ENCODE peak calls at places on chromosomes 11 and 22, in five cellular contexts. H is HepG2, X is K562, U is H1, P is A549. A is an unnamed sample.

GRCh38 chr11:20080032-20080685 is 80.1 kb downstream of the DBX1 start:
- DNase-seq in U (no peak), X (peak), H (no peak), P (no peak), A (no peak)

GRCh38 chr11:8365542-8365941 is 101.9 kb upstream of the LMO1 start:
- DNase-seq in H (no peak), X (peak), U (no peak), P (no peak), A (no peak)

GRCh38 chr11:134481135-134481534 is 69.1 kb upstream of the B3GAT1 start:
- DNase-seq in U (no peak), P (no peak), H (no peak), X (no peak), A (no peak)

GRCh38 chr11:12186683-12187082 is 76.3 kb downstream of the MICAL2 start:
- DNase-seq in P (no peak), H (no peak), X (no peak), U (no peak), A (no peak)

GRCh38 chr22:43293661-43294392 is 49.3 kb downstream of the SCUBE1 start:
- DNase-seq in H (peak), P (peak), U (no peak), X (peak), A (peak)

GRCh38 chr11:17649696-17650600 is 69.4 kb upstream of the MYOD1 start:
- DNase-seq in U (no peak), P (no peak), H (peak), X (no peak), A (no peak)

GRCh38 chr22:31137721-31138120 is 2.6 kb downstream of the PLA2G3 start:
- DNase-seq in X (no peak), H (no peak), P (no peak), U (no peak), A (no peak)

GRCh38 chr11:35419713-35420333 is 465 bp upstream of the SLC1A2 start:
- DNase-seq in P (no peak), U (no peak), H (no peak), X (no peak), A (no peak)

GRCh38 chr11:15038963-15039362 is 34.4 kb upstream of the CALCB start:
- DNase-seq in H (no peak), X (no peak), U (no peak), P (no peak), A (peak)

GRCh38 chr22:23984430-23984829 is 4.5 kb downstream of the GSTT2 start:
- DNase-seq in H (no peak), P (no peak), X (no peak), U (no peak), A (peak)

GRCh38 chr22:25125693-25126357 is 73.8 kb upstream of the CRYBB3 start:
- DNase-seq in H (no peak), P (no peak), X (no peak), U (no peak), A (no peak)

GRCh38 chr11:69227271-69227670 is 66.7 kb upstream of the MYEOV start:
- DNase-seq in U (no peak), P (no peak), X (no peak), H (no peak), A (no peak)

GRCh38 chr11:34358258-34358665 is 452 bp upstream of the ABTB2 start:
- DNase-seq in H (peak), X (peak), P (peak), U (no peak), A (peak)

GRCh38 chr22:40449676-40450035 is 79.3 kb downstream of the SGSM3 start:
- DNase-seq in X (no peak), U (no peak), H (no peak), P (no peak), A (peak)

GRCh38 chr11:122201126-122201525 is 85.1 kb upstream of the BLID start:
- DNase-seq in X (no peak), H (no peak), P (no peak), U (no peak), A (no peak)

GRCh38 chr11:108819957-108820356 is 155.1 kb downstream of the DDX10 start:
- DNase-seq in X (no peak), H (no peak), U (no peak), P (no peak), A (no peak)

GRCh38 chr11:32012066-32012465 is 78.8 kb upstream of the RCN1 start:
- DNase-seq in H (no peak), X (no peak), P (no peak), U (no peak), A (no peak)

GRCh38 chr11:68727783-68728182 is 23.5 kb downstream of the TESMIN start:
- DNase-seq in H (no peak), U (no peak), X (no peak), P (no peak), A (peak)

GRCh38 chr11:66073669-66074068 is 3.6 kb downstream of the PACS1 start:
- DNase-seq in H (no peak), X (no peak), P (no peak), U (no peak), A (no peak)

GRCh38 chr11:70717961-70718595 is 319.7 kb downstream of the CTTN start:
- DNase-seq in H (no peak), U (no peak), X (no peak), P (no peak), A (no peak)

GRCh38 chr22:50146440-50147228 is 23.9 kb upstream of the PANX2 start:
- DNase-seq in U (no peak), X (peak), H (peak), P (peak), A (peak)

GRCh38 chr22:29072193-29072978 is 449 bp upstream of the KREMEN1 start:
- DNase-seq in P (peak), U (peak), H (peak), X (peak), A (peak)

GRCh38 chr11:75567971-75568370 is 5.9 kb downstream of the SERPINH1 start:
- DNase-seq in X (no peak), P (no peak), H (no peak), U (no peak), A (no peak)

GRCh38 chr22:42317691-42318547 is 47.5 kb upstream of the TCF20 start:
- DNase-seq in X (no peak), H (no peak), P (no peak), U (no peak), A (no peak)

GRCh38 chr11:91219501-91219900 is 996.7 kb upstream of the CHORDC1 start:
- DNase-seq in X (no peak), U (no peak), P (no peak), H (no peak), A (peak)

GRCh38 chr11:3162410-3163240 is 2.5 kb downstream of the OSBPL5 start:
- DNase-seq in U (no peak), H (no peak), P (no peak), X (no peak), A (no peak)

GRCh38 chr11:8293171-8293570 is 29.5 kb upstream of the LMO1 start:
- DNase-seq in X (no peak), H (no peak), U (no peak), P (no peak), A (no peak)

GRCh38 chr11:78416285-78417174 is 1.1 kb downstream of the GAB2 start:
- DNase-seq in X (peak), P (peak), H (peak), U (peak), A (peak)

GRCh38 chr11:68379216-68379615 is 66.8 kb downstream of the LRP5 start:
- DNase-seq in H (no peak), P (no peak), X (no peak), U (no peak), A (no peak)

GRCh38 chr22:19410941-19411689 is 20.4 kb downstream of the HIRA start:
- DNase-seq in P (no peak), H (no peak), U (no peak), X (no peak), A (no peak)

GRCh38 chr11:80436547-80436946 is 995.7 kb upstream of the TENM4 start:
- DNase-seq in P (no peak), H (no peak), X (no peak), U (no peak), A (no peak)

GRCh38 chr22:46139895-46140350 is 10.4 kb upstream of the PPARA start:
- DNase-seq in P (no peak), H (peak), X (no peak), U (no peak), A (no peak)

GRCh38 chr22:46137218-46137766 is 13.0 kb upstream of the PPARA start:
- DNase-seq in U (no peak), X (no peak), P (no peak), H (no peak), A (no peak)

GRCh38 chr22:46135611-46136538 is 14.5 kb upstream of the PPARA start:
- DNase-seq in P (no peak), X (no peak), H (no peak), U (no peak), A (no peak)

GRCh38 chr22:46136539-46137217 is 13.6 kb upstream of the PPARA start:
- DNase-seq in H (no peak), P (no peak), X (no peak), U (no peak), A (no peak)

DNA sequence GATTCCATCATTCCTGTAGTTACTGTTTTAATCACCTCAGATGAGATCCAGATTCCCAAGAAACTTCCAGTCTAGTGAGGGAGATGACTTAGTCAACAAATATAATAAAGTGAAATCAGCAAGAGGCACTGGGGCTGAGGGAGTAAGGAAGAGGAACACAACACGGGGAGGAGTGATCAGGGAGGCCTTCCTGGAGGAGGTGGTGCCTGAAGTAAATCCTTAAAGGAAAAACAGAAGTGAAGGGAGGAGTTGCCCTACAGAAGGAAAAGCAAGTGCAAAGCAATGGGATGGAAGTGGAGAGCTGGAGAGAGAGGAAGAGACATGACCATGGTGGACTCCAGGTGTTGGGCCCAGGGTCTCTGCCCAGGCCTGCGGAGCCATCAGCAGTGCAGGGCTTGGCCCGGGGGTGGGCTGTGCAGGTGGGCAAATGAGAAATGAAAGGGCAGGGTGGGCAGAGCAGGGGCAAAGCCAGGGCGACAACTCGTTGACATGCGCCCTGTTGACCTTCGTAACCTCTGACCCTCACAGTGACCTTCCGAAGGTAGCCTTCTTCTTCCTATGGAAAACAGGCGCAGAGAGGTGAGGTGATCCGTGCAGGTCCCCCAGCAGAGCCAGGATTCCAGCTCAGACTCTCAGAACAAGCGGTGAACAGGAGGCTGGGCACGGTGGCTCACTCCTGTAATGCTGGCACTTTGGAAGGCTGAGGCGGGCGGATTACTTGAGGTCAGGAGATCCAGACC is 12.1 kb upstream of the PPARA start:
- DNase-seq in X (no peak), U (no peak), P (no peak), H (no peak), A (no peak)
- TF ChIP-seq MAFK in X (no peak), U (no peak), P (no peak), H (no peak), A (no peak)

GRCh38 chr11:64649304-64649703 is 58.3 kb downstream of the SLC22A12 start:
- DNase-seq in P (peak), U (no peak), X (peak), H (peak), A (no peak)
- TF ChIP-seq CTCF in P (peak), U (no peak), X (peak), H (peak), A (peak)

DNA sequence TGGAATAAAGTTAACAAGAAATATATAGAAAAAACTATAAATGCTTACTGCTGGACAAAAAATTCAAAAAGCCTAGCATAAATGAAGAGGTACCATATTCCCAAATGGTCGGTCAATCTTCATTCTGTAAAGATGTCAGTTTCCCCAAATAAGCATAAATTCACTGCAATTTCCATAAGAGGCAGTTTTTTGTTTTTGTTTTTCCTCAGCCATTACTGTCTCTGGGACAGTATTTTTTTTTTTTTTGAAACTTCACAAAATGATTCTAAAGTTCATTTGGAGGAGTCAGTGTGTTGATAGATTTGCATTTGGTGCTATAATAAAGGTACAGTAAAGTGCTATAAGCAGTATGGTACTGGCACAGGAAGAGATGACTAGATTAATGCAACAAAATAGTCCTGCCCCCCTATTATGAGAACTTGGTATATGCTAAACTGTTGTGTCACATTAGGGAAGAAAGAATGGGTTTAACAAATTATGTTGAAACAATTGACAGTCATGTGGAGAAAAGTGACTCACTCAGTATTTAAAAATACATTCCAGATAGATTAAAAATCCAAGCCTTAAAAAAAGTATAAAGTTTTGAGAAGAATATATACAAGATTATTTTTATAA is 2.5 kb upstream of the FTH1 start:
- DNase-seq in U (no peak), P (no peak), H (no peak), X (no peak), A (peak)
- TF ChIP-seq POLR2A in U (no peak), P (no peak), H (no peak), X (no peak), A (no peak)

GRCh38 chr11:1671658-1672057 is 25.3 kb upstream of the KRTAP5-6 start:
- DNase-seq in X (no peak), U (no peak), H (no peak), P (no peak), A (no peak)

GRCh38 chr11:1667906-1668305 is 29.1 kb upstream of the KRTAP5-6 start:
- DNase-seq in H (no peak), U (no peak), X (no peak), P (no peak), A (no peak)

GRCh38 chr11:1670928-1671371 is 26.0 kb upstream of the KRTAP5-6 start:
- DNase-seq in X (no peak), U (no peak), P (no peak), H (no peak), A (no peak)

GRCh38 chr11:1668911-1669473 is 28.0 kb upstream of the KRTAP5-6 start:
- DNase-seq in U (no peak), X (no peak), H (no peak), P (no peak), A (no peak)

DNA sequence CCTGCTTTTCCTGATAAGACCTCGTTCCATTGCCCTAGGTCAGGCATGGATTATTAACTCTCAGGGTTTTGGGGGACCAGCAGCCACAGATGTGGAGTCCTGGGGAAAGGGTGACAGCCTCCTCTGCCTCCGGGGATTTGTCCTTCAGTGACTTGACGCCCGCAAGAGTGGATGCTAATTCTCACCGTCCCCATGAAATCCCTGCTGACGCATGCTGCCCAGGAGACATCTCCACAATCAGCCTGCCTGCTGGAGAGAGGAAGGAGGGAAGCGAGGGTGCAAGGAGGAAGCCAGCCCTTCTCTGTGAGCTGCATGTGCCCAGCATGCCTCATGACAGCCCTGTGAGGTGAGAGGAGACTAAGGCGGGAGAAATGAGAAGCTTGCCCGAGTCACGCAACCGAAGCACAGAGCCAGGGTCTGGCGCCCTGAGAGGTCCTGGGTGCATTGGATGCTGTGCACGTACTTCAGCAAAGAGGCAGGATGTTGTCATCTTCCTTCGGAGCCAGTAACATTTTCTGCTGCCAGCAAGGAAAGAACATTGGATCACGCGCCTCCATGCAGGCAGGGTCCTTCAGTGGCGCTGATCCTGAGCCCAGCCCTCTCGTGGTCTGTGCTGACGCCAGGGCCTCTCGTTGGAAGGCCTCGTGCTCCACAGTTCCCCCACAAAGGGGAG is 27.3 kb upstream of the KRTAP5-6 start:
- DNase-seq in X (no peak), U (no peak), H (no peak), P (no peak), A (no peak)
- TF ChIP-seq MAFK in X (no peak), U (no peak), H (no peak), P (no peak), A (no peak)